ENCODE peak calls at places on chromosomes 2 and 18, in seven cellular contexts. B, D, P, R, G, S and O are unnamed samples.

GRCh38 chr2:215299337-215299859 is 12.5 kb upstream of the ATIC start:
- DNase-seq in B (no peak), D (no peak), P (no peak), R (no peak), G (no peak), S (no peak), O (no peak)

GRCh38 chr2:192146069-192147006 is 48.4 kb downstream of the TMEFF2 start:
- DNase-seq in B (no peak), D (no peak), P (no peak), R (no peak), G (no peak), S (peak; percentile 18), O (no peak)

GRCh38 chr2:136045344-136045743 is 59.9 kb upstream of the DARS1 start:
- DNase-seq in B (no peak), D (no peak), P (no peak), R (no peak), G (no peak), S (no peak), O (no peak)

GRCh38 chr2:55430536-55430935 is 10.9 kb upstream of the CCDC88A start:
- DNase-seq in B (no peak), D (no peak), P (no peak), R (no peak), G (no peak), S (no peak), O (no peak)

GRCh38 chr2:163703386-163703785 is 32.4 kb downstream of the FIGN start:
- DNase-seq in B (no peak), D (no peak), P (no peak), R (no peak), G (no peak), S (no peak), O (no peak)

GRCh38 chr2:71269511-71270090 is 42.7 kb upstream of the PAIP2B start:
- DNase-seq in B (no peak), D (no peak), P (no peak), R (no peak), G (no peak), S (no peak), O (no peak)

GRCh38 chr2:391658-392170 is 103.8 kb upstream of the ALKAL2 start:
- DNase-seq in B (no peak), D (no peak), P (no peak), R (no peak), G (no peak), S (no peak), O (no peak)

GRCh38 chr2:69770193-69770702 is 28.3 kb downstream of the ANXA4 start:
- DNase-seq in B (no peak), D (no peak), P (peak; percentile 68), R (no peak), G (peak; percentile 87), S (peak; percentile 77), O (peak; percentile 80)

GRCh38 chr2:99691931-99692330 is 202.1 kb upstream of the REV1 start:
- DNase-seq in B (no peak), D (no peak), P (no peak), R (peak; percentile 75), G (no peak), S (no peak), O (no peak)

GRCh38 chr18:67467188-67467587 is 49.3 kb downstream of the DSEL start:
- DNase-seq in B (no peak), D (no peak), P (no peak), R (no peak), G (no peak), S (no peak), O (no peak)

GRCh38 chr18:50183556-50183955 is 11.4 kb downstream of the MYO5B start:
- DNase-seq in B (no peak), D (no peak), P (no peak), R (no peak), G (peak; percentile 46), S (no peak), O (no peak)

GRCh38 chr2:29519996-29520395 is 401.4 kb downstream of the ALK start:
- DNase-seq in B (no peak), D (no peak), P (no peak), R (no peak), G (no peak), S (no peak), O (no peak)

GRCh38 chr2:73823916-73824523 is 4.7 kb upstream of the STAMBP start:
- DNase-seq in B (no peak), D (peak; percentile 42), P (peak; percentile 55), R (no peak), G (peak; percentile 69), S (peak; percentile 91), O (peak; percentile 24)

GRCh38 chr2:29367986-29368677 is 252.9 kb downstream of the CLIP4 start:
- DNase-seq in B (no peak), D (no peak), P (no peak), R (no peak), G (no peak), S (no peak), O (no peak)

GRCh38 chr18:55386545-55386944 is 201.4 kb downstream of the TCF4 start:
- DNase-seq in B (no peak), D (no peak), P (no peak), R (no peak), G (no peak), S (no peak), O (no peak)

GRCh38 chr2:143907801-143908200 is 612.1 kb downstream of the ZEB2 start:
- DNase-seq in B (no peak), D (no peak), P (no peak), R (no peak), G (no peak), S (no peak), O (no peak)

GRCh38 chr18:55381277-55381676 is 206.7 kb downstream of the TCF4 start:
- DNase-seq in B (no peak), D (no peak), P (no peak), R (no peak), G (no peak), S (no peak), O (no peak)

GRCh38 chr2:120590841-120591240 is 144.8 kb upstream of the GLI2 start:
- DNase-seq in B (no peak), D (no peak), P (no peak), R (peak; percentile 25), G (no peak), S (no peak), O (no peak)

GRCh38 chr18:62413189-62413588 is 88.1 kb downstream of the TNFRSF11A start:
- DNase-seq in B (no peak), D (no peak), P (no peak), R (no peak), G (no peak), S (no peak), O (no peak)

GRCh38 chr2:164522561-164522981 is 98.7 kb downstream of the GRB14 start:
- DNase-seq in B (no peak), D (no peak), P (no peak), R (no peak), G (no peak), S (peak; percentile 42), O (no peak)

GRCh38 chr2:227154976-227155375 is 9.0 kb downstream of the COL4A4 start:
- DNase-seq in B (no peak), D (peak; percentile 33), P (no peak), R (no peak), G (no peak), S (peak; percentile 44), O (no peak)

GRCh38 chr2:241822264-241822623 is 13.3 kb downstream of the NEU4 start:
- DNase-seq in B (no peak), D (no peak), P (no peak), R (no peak), G (no peak), S (no peak), O (no peak)

GRCh38 chr2:148901142-148901541 is 26.1 kb downstream of the KIF5C start:
- DNase-seq in B (no peak), D (no peak), P (no peak), R (no peak), G (no peak), S (no peak), O (no peak)

GRCh38 chr18:21191596-21192307 is 50.3 kb upstream of the GREB1L start:
- DNase-seq in B (peak; percentile 66), D (peak; percentile 17), P (peak; percentile 69), R (peak; percentile 67), G (peak; percentile 57), S (peak; percentile 67), O (no peak)

DNA sequence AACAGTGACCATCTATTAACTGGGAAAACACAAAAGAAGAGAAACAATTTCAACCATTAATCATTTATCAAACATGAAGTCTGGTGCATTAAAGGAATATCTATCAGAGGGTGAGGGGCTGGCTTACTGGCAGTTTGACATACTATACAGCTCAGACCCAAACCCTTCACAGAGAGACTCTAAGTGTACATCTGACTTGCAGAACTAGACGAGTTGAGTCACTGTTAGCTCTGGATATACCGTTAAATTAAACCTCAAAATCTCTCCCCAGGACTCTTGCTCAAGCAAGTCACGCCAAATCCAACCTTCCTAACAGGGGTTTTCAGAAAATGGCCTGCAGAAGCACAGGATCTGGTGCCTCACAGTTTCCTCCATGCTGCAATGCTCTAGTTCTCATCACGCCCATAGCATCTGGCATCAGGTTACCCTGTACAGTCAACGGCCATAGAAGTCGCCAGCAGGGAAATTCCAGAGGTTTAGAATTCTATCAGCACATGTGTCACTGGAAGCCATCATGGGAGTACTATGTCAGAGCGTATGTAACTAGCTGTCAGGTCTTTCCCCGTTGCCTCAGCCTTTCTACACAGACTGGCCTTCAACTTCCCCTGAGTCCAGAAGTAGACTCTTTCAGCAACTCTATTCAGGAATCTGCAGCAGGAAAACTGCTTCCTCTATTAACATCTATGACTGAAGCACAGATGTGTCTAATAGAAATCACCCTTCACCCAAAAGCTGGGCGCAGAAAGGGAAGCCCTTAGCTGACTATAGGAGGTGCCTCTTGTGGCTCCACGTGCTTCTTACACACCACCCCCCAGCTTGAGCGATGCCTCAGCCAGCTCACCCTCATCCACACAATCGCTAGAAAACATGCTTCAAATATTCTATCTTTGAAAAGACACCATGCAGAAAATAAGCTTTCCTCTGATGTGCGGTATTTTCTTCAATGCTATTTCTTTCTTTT is 9.3 kb downstream of the TGOLN2 start:
- DNase-seq in B (no peak), D (no peak), P (no peak), R (no peak), G (no peak), S (no peak), O (no peak)
- TF ChIP-seq POLR2A in B (no peak), D (no peak), P (no peak), R (no peak), G (no peak), S (no peak), O (no peak)

GRCh38 chr18:44195394-44196140 is 485.1 kb upstream of the SETBP1 start:
- DNase-seq in B (no peak), D (no peak), P (no peak), R (no peak), G (no peak), S (no peak), O (no peak)

GRCh38 chr18:44198296-44199284 is 482.1 kb upstream of the SETBP1 start:
- DNase-seq in B (no peak), D (no peak), P (peak; percentile 63), R (peak; percentile 44), G (no peak), S (no peak), O (peak; percentile 9)

GRCh38 chr18:44197837-44198236 is 482.9 kb upstream of the SETBP1 start:
- DNase-seq in B (no peak), D (no peak), P (no peak), R (no peak), G (no peak), S (no peak), O (no peak)
- H3K9me3 ChIP-seq in B (no peaks in the 10 kb centered on the region), D (no peaks in the 10 kb centered on the region), P (no peaks in the 10 kb centered on the region), R (no peaks in the 10 kb centered on the region), G (peaks cover 9% of the 10 kb centered on the region), S (no peaks in the 10 kb centered on the region), O (no peaks in the 10 kb centered on the region)

GRCh38 chr2:10331033-10331701 is 28.5 kb downstream of the HPCAL1 start:
- DNase-seq in B (no peak), D (peak; percentile 37), P (peak; percentile 92), R (peak; percentile 84), G (peak; percentile 39), S (peak; percentile 81), O (peak; percentile 19)
- TF ChIP-seq POLR2A in B (no peak), D (no peak), P (no peak), R (no peak), G (no peak), S (no peak), O (no peak)

GRCh38 chr2:125424386-125424785 is 1231.6 kb upstream of the GYPC start:
- DNase-seq in B (no peak), D (no peak), P (no peak), R (no peak), G (no peak), S (no peak), O (no peak)
- H3K9me3 ChIP-seq in B (no peaks in the 10 kb centered on the region), D (no peaks in the 10 kb centered on the region), P (no peaks in the 10 kb centered on the region), R (no peaks in the 10 kb centered on the region), G (no peaks in the 10 kb centered on the region), S (no peaks in the 10 kb centered on the region), O (no peaks in the 10 kb centered on the region)